ENCODE peak calls at places on chromosome 21, in seven cellular contexts. One of them, this sample, is unnamed.

GRCh38 chr21:40345700-40346099 is 478.5 kb downstream of the PCP4 start:
- DNase-seq in foreskin fibroblast: no peak
- DNase-seq in omental fat pad: no peak
- DNase-seq in GM23248: no peak
- DNase-seq in stimulated activated naive CD8-positive, alpha-beta T cell treated with anti-CD3 and anti-CD28 coated beads, Interleukin-15, amount 100 ng/mL, for 72 hours: no peak
- DNase-seq in kidney tubule cell: no peak
- DNase-seq in HEK293T: no peak
- DNase-seq in this sample: no peak

GRCh38 chr21:25615880-25616279 is 8.6 kb upstream of the MRPL39 start:
- DNase-seq in foreskin fibroblast: no peak
- DNase-seq in omental fat pad: no peak
- DNase-seq in GM23248: no peak
- DNase-seq in stimulated activated naive CD8-positive, alpha-beta T cell treated with anti-CD3 and anti-CD28 coated beads, Interleukin-15, amount 100 ng/mL, for 72 hours: no peak
- DNase-seq in kidney tubule cell: no peak
- DNase-seq in HEK293T: no peak
- DNase-seq in this sample: no peak

GRCh38 chr21:15749868-15750174 is 20.0 kb downstream of the USP25 start:
- DNase-seq in foreskin fibroblast: no peak
- DNase-seq in omental fat pad: no peak
- DNase-seq in GM23248: no peak
- DNase-seq in stimulated activated naive CD8-positive, alpha-beta T cell treated with anti-CD3 and anti-CD28 coated beads, Interleukin-15, amount 100 ng/mL, for 72 hours: no peak
- DNase-seq in kidney tubule cell: no peak
- DNase-seq in HEK293T: no peak
- DNase-seq in this sample: no peak

GRCh38 chr21:36882776-36883175 is 83.7 kb downstream of the HLCS start:
- DNase-seq in foreskin fibroblast: no peak
- DNase-seq in omental fat pad: no peak
- DNase-seq in GM23248: no peak
- DNase-seq in stimulated activated naive CD8-positive, alpha-beta T cell treated with anti-CD3 and anti-CD28 coated beads, Interleukin-15, amount 100 ng/mL, for 72 hours: no peak
- DNase-seq in kidney tubule cell: no peak
- DNase-seq in HEK293T: no peak
- DNase-seq in this sample: no peak

GRCh38 chr21:46093668-46094400 is 4.1 kb upstream of the COL6A2 start:
- DNase-seq in foreskin fibroblast: no peak
- DNase-seq in omental fat pad: peak
- DNase-seq in GM23248: no peak
- DNase-seq in stimulated activated naive CD8-positive, alpha-beta T cell treated with anti-CD3 and anti-CD28 coated beads, Interleukin-15, amount 100 ng/mL, for 72 hours: no peak
- DNase-seq in kidney tubule cell: no peak
- DNase-seq in HEK293T: no peak
- DNase-seq in this sample: no peak

GRCh38 chr21:45528981-45529784 is 13.1 kb downstream of the SLC19A1 start:
- DNase-seq in foreskin fibroblast: no peak
- DNase-seq in omental fat pad: no peak
- DNase-seq in GM23248: no peak
- DNase-seq in stimulated activated naive CD8-positive, alpha-beta T cell treated with anti-CD3 and anti-CD28 coated beads, Interleukin-15, amount 100 ng/mL, for 72 hours: no peak
- DNase-seq in kidney tubule cell: no peak
- DNase-seq in HEK293T: no peak
- DNase-seq in this sample: peak

GRCh38 chr21:40471103-40471502 is 375.9 kb downstream of the DSCAM start:
- DNase-seq in foreskin fibroblast: no peak
- DNase-seq in omental fat pad: no peak
- DNase-seq in GM23248: no peak
- DNase-seq in stimulated activated naive CD8-positive, alpha-beta T cell treated with anti-CD3 and anti-CD28 coated beads, Interleukin-15, amount 100 ng/mL, for 72 hours: no peak
- DNase-seq in kidney tubule cell: no peak
- DNase-seq in HEK293T: no peak
- DNase-seq in this sample: no peak

GRCh38 chr21:45408271-45408791 is 3.4 kb downstream of the COL18A1 start:
- DNase-seq in foreskin fibroblast: no peak
- DNase-seq in omental fat pad: no peak
- DNase-seq in GM23248: no peak
- DNase-seq in stimulated activated naive CD8-positive, alpha-beta T cell treated with anti-CD3 and anti-CD28 coated beads, Interleukin-15, amount 100 ng/mL, for 72 hours: no peak
- DNase-seq in kidney tubule cell: no peak
- DNase-seq in HEK293T: no peak
- DNase-seq in this sample: peak

GRCh38 chr21:45104560-45104959 is 30.2 kb downstream of the ADARB1 start:
- DNase-seq in foreskin fibroblast: no peak
- DNase-seq in omental fat pad: no peak
- DNase-seq in GM23248: peak
- DNase-seq in stimulated activated naive CD8-positive, alpha-beta T cell treated with anti-CD3 and anti-CD28 coated beads, Interleukin-15, amount 100 ng/mL, for 72 hours: no peak
- DNase-seq in kidney tubule cell: peak
- DNase-seq in HEK293T: no peak
- DNase-seq in this sample: peak

GRCh38 chr21:42009018-42009830 is 936 bp downstream of the ZBTB21 start:
- DNase-seq in foreskin fibroblast: peak
- DNase-seq in omental fat pad: peak
- DNase-seq in GM23248: peak
- DNase-seq in stimulated activated naive CD8-positive, alpha-beta T cell treated with anti-CD3 and anti-CD28 coated beads, Interleukin-15, amount 100 ng/mL, for 72 hours: peak
- DNase-seq in kidney tubule cell: peak
- DNase-seq in HEK293T: peak
- DNase-seq in this sample: peak

GRCh38 chr21:38984568-38984967 is 178.8 kb downstream of the ETS2 start:
- DNase-seq in foreskin fibroblast: peak
- DNase-seq in omental fat pad: no peak
- DNase-seq in GM23248: no peak
- DNase-seq in stimulated activated naive CD8-positive, alpha-beta T cell treated with anti-CD3 and anti-CD28 coated beads, Interleukin-15, amount 100 ng/mL, for 72 hours: peak
- DNase-seq in kidney tubule cell: no peak
- DNase-seq in HEK293T: no peak
- DNase-seq in this sample: no peak

GRCh38 chr21:35084869-35085268 is 35.8 kb upstream of the RUNX1 start:
- DNase-seq in foreskin fibroblast: peak
- DNase-seq in omental fat pad: no peak
- DNase-seq in GM23248: peak
- DNase-seq in stimulated activated naive CD8-positive, alpha-beta T cell treated with anti-CD3 and anti-CD28 coated beads, Interleukin-15, amount 100 ng/mL, for 72 hours: no peak
- DNase-seq in kidney tubule cell: peak
- DNase-seq in HEK293T: no peak
- DNase-seq in this sample: no peak

GRCh38 chr21:14403681-14404318 is 20.9 kb upstream of the HSPA13 start:
- DNase-seq in foreskin fibroblast: peak
- DNase-seq in omental fat pad: no peak
- DNase-seq in GM23248: peak
- DNase-seq in stimulated activated naive CD8-positive, alpha-beta T cell treated with anti-CD3 and anti-CD28 coated beads, Interleukin-15, amount 100 ng/mL, for 72 hours: no peak
- DNase-seq in kidney tubule cell: peak
- DNase-seq in HEK293T: peak
- DNase-seq in this sample: no peak

GRCh38 chr21:34180406-34180805 is 107.0 kb downstream of the MRPS6 start:
- DNase-seq in foreskin fibroblast: no peak
- DNase-seq in omental fat pad: no peak
- DNase-seq in GM23248: no peak
- DNase-seq in stimulated activated naive CD8-positive, alpha-beta T cell treated with anti-CD3 and anti-CD28 coated beads, Interleukin-15, amount 100 ng/mL, for 72 hours: no peak
- DNase-seq in kidney tubule cell: no peak
- DNase-seq in HEK293T: no peak
- DNase-seq in this sample: no peak

GRCh38 chr21:31518580-31518979 is 140.9 kb upstream of the SOD1 start:
- DNase-seq in foreskin fibroblast: no peak
- DNase-seq in omental fat pad: no peak
- DNase-seq in GM23248: no peak
- DNase-seq in stimulated activated naive CD8-positive, alpha-beta T cell treated with anti-CD3 and anti-CD28 coated beads, Interleukin-15, amount 100 ng/mL, for 72 hours: no peak
- DNase-seq in kidney tubule cell: no peak
- DNase-seq in HEK293T: no peak
- DNase-seq in this sample: no peak

GRCh38 chr21:45164838-45165237 is 90.5 kb downstream of the ADARB1 start:
- DNase-seq in foreskin fibroblast: no peak
- DNase-seq in omental fat pad: no peak
- DNase-seq in GM23248: no peak
- DNase-seq in stimulated activated naive CD8-positive, alpha-beta T cell treated with anti-CD3 and anti-CD28 coated beads, Interleukin-15, amount 100 ng/mL, for 72 hours: no peak
- DNase-seq in kidney tubule cell: no peak
- DNase-seq in HEK293T: no peak
- DNase-seq in this sample: no peak

GRCh38 chr21:43034826-43035225 is 40.8 kb downstream of the CBS start:
- DNase-seq in foreskin fibroblast: no peak
- DNase-seq in omental fat pad: no peak
- DNase-seq in GM23248: no peak
- DNase-seq in stimulated activated naive CD8-positive, alpha-beta T cell treated with anti-CD3 and anti-CD28 coated beads, Interleukin-15, amount 100 ng/mL, for 72 hours: no peak
- DNase-seq in kidney tubule cell: no peak
- DNase-seq in HEK293T: no peak
- DNase-seq in this sample: no peak

GRCh38 chr21:44051462-44051941 is 39.4 kb downstream of the TRAPPC10 start:
- DNase-seq in foreskin fibroblast: no peak
- DNase-seq in omental fat pad: no peak
- DNase-seq in GM23248: no peak
- DNase-seq in stimulated activated naive CD8-positive, alpha-beta T cell treated with anti-CD3 and anti-CD28 coated beads, Interleukin-15, amount 100 ng/mL, for 72 hours: no peak
- DNase-seq in kidney tubule cell: no peak
- DNase-seq in HEK293T: no peak
- DNase-seq in this sample: peak

GRCh38 chr21:46411691-46412090 is 47.0 kb upstream of the DIP2A start:
- DNase-seq in foreskin fibroblast: no peak
- DNase-seq in omental fat pad: no peak
- DNase-seq in GM23248: no peak
- DNase-seq in stimulated activated naive CD8-positive, alpha-beta T cell treated with anti-CD3 and anti-CD28 coated beads, Interleukin-15, amount 100 ng/mL, for 72 hours: no peak
- DNase-seq in kidney tubule cell: no peak
- DNase-seq in HEK293T: no peak
- DNase-seq in this sample: peak

GRCh38 chr21:36150192-36150711 is 6.4 kb upstream of the DOP1B start:
- DNase-seq in foreskin fibroblast: peak
- DNase-seq in omental fat pad: no peak
- DNase-seq in GM23248: peak
- DNase-seq in stimulated activated naive CD8-positive, alpha-beta T cell treated with anti-CD3 and anti-CD28 coated beads, Interleukin-15, amount 100 ng/mL, for 72 hours: no peak
- DNase-seq in kidney tubule cell: peak
- DNase-seq in HEK293T: no peak
- DNase-seq in this sample: peak

GRCh38 chr21:37461494-37461893 is 94.9 kb downstream of the DYRK1A start:
- DNase-seq in foreskin fibroblast: peak
- DNase-seq in omental fat pad: no peak
- DNase-seq in GM23248: peak
- DNase-seq in stimulated activated naive CD8-positive, alpha-beta T cell treated with anti-CD3 and anti-CD28 coated beads, Interleukin-15, amount 100 ng/mL, for 72 hours: no peak
- DNase-seq in kidney tubule cell: no peak
- DNase-seq in HEK293T: no peak
- DNase-seq in this sample: no peak

GRCh38 chr21:21624674-21625073 is 626.5 kb downstream of the NCAM2 start:
- DNase-seq in foreskin fibroblast: peak
- DNase-seq in omental fat pad: no peak
- DNase-seq in GM23248: peak
- DNase-seq in stimulated activated naive CD8-positive, alpha-beta T cell treated with anti-CD3 and anti-CD28 coated beads, Interleukin-15, amount 100 ng/mL, for 72 hours: no peak
- DNase-seq in kidney tubule cell: no peak
- DNase-seq in HEK293T: no peak
- DNase-seq in this sample: no peak

GRCh38 chr21:33414926-33415325 is 11.7 kb downstream of the IFNGR2 start:
- DNase-seq in foreskin fibroblast: no peak
- DNase-seq in omental fat pad: no peak
- DNase-seq in GM23248: no peak
- DNase-seq in stimulated activated naive CD8-positive, alpha-beta T cell treated with anti-CD3 and anti-CD28 coated beads, Interleukin-15, amount 100 ng/mL, for 72 hours: no peak
- DNase-seq in kidney tubule cell: no peak
- DNase-seq in HEK293T: no peak
- DNase-seq in this sample: peak

GRCh38 chr21:45299026-45299863 is 11.6 kb upstream of the POFUT2 start:
- DNase-seq in foreskin fibroblast: no peak
- DNase-seq in omental fat pad: no peak
- DNase-seq in GM23248: no peak
- DNase-seq in stimulated activated naive CD8-positive, alpha-beta T cell treated with anti-CD3 and anti-CD28 coated beads, Interleukin-15, amount 100 ng/mL, for 72 hours: no peak
- DNase-seq in kidney tubule cell: no peak
- DNase-seq in HEK293T: no peak
- DNase-seq in this sample: peak

GRCh38 chr21:39189857-39190604 is 6.8 kb upstream of the PSMG1 start:
- DNase-seq in foreskin fibroblast: peak
- DNase-seq in omental fat pad: no peak
- DNase-seq in GM23248: peak
- DNase-seq in stimulated activated naive CD8-positive, alpha-beta T cell treated with anti-CD3 and anti-CD28 coated beads, Interleukin-15, amount 100 ng/mL, for 72 hours: no peak
- DNase-seq in kidney tubule cell: no peak
- DNase-seq in HEK293T: no peak
- DNase-seq in this sample: no peak

GRCh38 chr21:45618846-45619485 is 24.6 kb upstream of the PCBP3 start:
- DNase-seq in foreskin fibroblast: peak
- DNase-seq in omental fat pad: peak
- DNase-seq in GM23248: peak
- DNase-seq in stimulated activated naive CD8-positive, alpha-beta T cell treated with anti-CD3 and anti-CD28 coated beads, Interleukin-15, amount 100 ng/mL, for 72 hours: no peak
- DNase-seq in kidney tubule cell: no peak
- DNase-seq in HEK293T: no peak
- DNase-seq in this sample: no peak

GRCh38 chr21:31873275-31873695 is 465 bp downstream of the HUNK start:
- DNase-seq in foreskin fibroblast: no peak
- DNase-seq in omental fat pad: no peak
- DNase-seq in GM23248: no peak
- DNase-seq in stimulated activated naive CD8-positive, alpha-beta T cell treated with anti-CD3 and anti-CD28 coated beads, Interleukin-15, amount 100 ng/mL, for 72 hours: no peak
- DNase-seq in kidney tubule cell: peak
- DNase-seq in HEK293T: peak
- DNase-seq in this sample: no peak

GRCh38 chr21:35294231-35294898 is 245.3 kb upstream of the RUNX1 start:
- DNase-seq in foreskin fibroblast: no peak
- DNase-seq in omental fat pad: no peak
- DNase-seq in GM23248: peak
- DNase-seq in stimulated activated naive CD8-positive, alpha-beta T cell treated with anti-CD3 and anti-CD28 coated beads, Interleukin-15, amount 100 ng/mL, for 72 hours: no peak
- DNase-seq in kidney tubule cell: peak
- DNase-seq in HEK293T: no peak
- DNase-seq in this sample: no peak